ENCODE peak calls at places on chromosomes 6 and 20, in nine cellular contexts. A is tibial nerve, W is PC-3, R is heart right ventricle, N is hepatocyte, G is IMR-90, S is HCT116, L is heart left ventricle, Y is lower lobe of right lung. H is an unnamed sample. For H3K9me3, the result is how much of the 10 kb centered on the place peaks cover.

GRCh38 chr20:46978871-46979536 is 84.4 kb downstream of the EYA2 start:
- DNase-seq in W (no peak), S (no peak), L (no peak), N (no peak), R (no peak), G (no peak), A (no peak), Y (no peak), H (peak)

GRCh38 chr6:128029841-128030240 is 129.0 kb upstream of the THEMIS start:
- DNase-seq in S (no peak), Y (no peak), W (no peak), N (no peak), A (no peak), G (no peak), L (no peak), R (no peak), H (no peak)

GRCh38 chr20:35093245-35093884 is 758 bp upstream of the TRPC4AP start:
- DNase-seq in A (no peak), R (no peak), G (peak), S (no peak), W (peak), L (no peak), Y (no peak), N (peak), H (no peak)

GRCh38 chr20:18639501-18639979 is 51.7 kb downstream of the DTD1 start:
- DNase-seq in A (no peak), L (no peak), W (no peak), G (no peak), R (no peak), S (no peak), Y (no peak), N (no peak), H (no peak)

GRCh38 chr6:16857969-16858592 is 96.8 kb upstream of the ATXN1 start:
- DNase-seq in W (no peak), G (no peak), Y (no peak), A (no peak), S (no peak), N (peak), L (no peak), R (no peak), H (no peak)

GRCh38 chr6:82909551-82909950 is 156.1 kb downstream of the UBE3D start:
- DNase-seq in Y (no peak), A (no peak), N (no peak), R (no peak), W (no peak), L (no peak), G (no peak), S (no peak), H (no peak)

GRCh38 chr6:142845624-142846458 is 99.1 kb downstream of the HIVEP2 start:
- DNase-seq in S (peak), L (peak), W (peak), N (peak), G (peak), R (peak), A (peak), Y (peak), H (peak)

GRCh38 chr20:41717464-41717863 is 99.3 kb upstream of the CHD6 start:
- DNase-seq in R (no peak), Y (no peak), S (no peak), N (peak), A (no peak), L (no peak), G (no peak), W (no peak), H (no peak)

GRCh38 chr20:62362590-62362940 is 4.5 kb downstream of the LAMA5 start:
- DNase-seq in G (no peak), W (no peak), Y (no peak), N (peak), R (no peak), S (no peak), A (no peak), L (peak), H (no peak)

GRCh38 chr6:45966797-45967196 is 48.9 kb downstream of the CLIC5 start:
- DNase-seq in Y (no peak), A (no peak), W (no peak), L (no peak), R (no peak), S (no peak), N (no peak), G (no peak), H (no peak)

GRCh38 chr6:76222189-76222588 is 149.7 kb upstream of the IMPG1 start:
- DNase-seq in R (no peak), L (no peak), Y (no peak), N (no peak), G (no peak), S (no peak), A (no peak), W (no peak), H (no peak)

GRCh38 chr20:24761220-24762065 is 187.6 kb upstream of the CST7 start:
- DNase-seq in S (no peak), G (no peak), W (no peak), L (no peak), N (no peak), Y (no peak), R (no peak), A (no peak), H (no peak)

GRCh38 chr6:21997414-21998037 is 299.3 kb downstream of the PRL start:
- DNase-seq in R (no peak), L (no peak), G (peak), S (no peak), N (no peak), W (no peak), A (no peak), Y (no peak), H (no peak)

GRCh38 chr6:19356692-19357091 is 480.5 kb upstream of the ID4 start:
- DNase-seq in W (no peak), N (no peak), Y (no peak), R (no peak), A (no peak), S (no peak), G (no peak), L (no peak), H (no peak)

GRCh38 chr6:116102856-116103255 is 2.2 kb downstream of the NT5DC1 start:
- DNase-seq in L (no peak), R (no peak), A (no peak), W (no peak), S (no peak), G (no peak), N (no peak), Y (no peak), H (no peak)

GRCh38 chr6:167455371-167455770 is 130.5 kb downstream of the TTLL2 start:
- DNase-seq in R (no peak), N (no peak), W (no peak), Y (no peak), S (no peak), G (no peak), L (no peak), A (no peak), H (no peak)

GRCh38 chr6:169789146-169789943 is 37.9 kb downstream of the ERMARD start:
- DNase-seq in G (no peak), W (no peak), Y (no peak), N (no peak), L (no peak), R (no peak), A (no peak), S (no peak), H (no peak)
- H3K4me3 ChIP-seq in G (peak), W (peak), Y (peak), N (peak), L (peak), R (peak), A (peak), S (peak), H (peak)

DNA sequence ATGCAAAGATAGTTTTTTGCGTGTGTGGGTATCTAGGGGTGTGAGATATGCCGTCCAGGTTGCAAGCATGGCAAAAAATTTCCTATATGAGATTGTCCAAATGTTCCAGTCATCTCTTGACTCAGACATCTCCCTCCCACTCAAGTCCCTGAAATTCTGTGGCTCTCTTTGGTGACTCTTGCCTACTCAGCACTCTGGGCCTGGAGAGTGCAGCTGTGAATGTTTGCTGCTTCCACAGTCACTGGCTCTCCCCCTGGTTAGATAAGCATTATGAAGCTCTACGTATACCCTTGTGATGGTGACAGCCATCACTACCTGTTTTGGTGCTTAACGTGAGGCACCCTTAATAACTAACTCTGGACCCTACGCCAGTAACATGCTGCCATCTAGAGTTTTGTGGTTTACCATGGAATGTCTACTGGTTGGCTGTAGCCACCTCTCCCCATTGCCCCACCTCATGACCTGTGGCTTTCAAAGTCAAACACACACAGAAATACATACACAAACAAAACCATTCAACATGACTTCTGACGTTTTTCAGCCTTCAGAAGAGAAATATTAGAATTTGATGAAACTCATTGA is 621.9 kb upstream of the CITED2 start:
- DNase-seq in W (no peak), R (no peak), N (peak), Y (no peak), G (no peak), A (no peak), S (no peak), L (no peak), H (no peak)
- TF ChIP-seq CTCF in W (no peak), R (peak), N (peak), Y (peak), G (peak), A (no peak), S (no peak), L (no peak), H (peak)

GRCh38 chr20:531608-532007 is 12.0 kb downstream of the CSNK2A1 start:
- DNase-seq in G (no peak), Y (no peak), W (no peak), N (no peak), R (no peak), S (no peak), A (no peak), L (no peak), H (no peak)
- H3K9me3 ChIP-seq in G (under half), Y (under half), W (under half), N (under half), R (under half), S (under half), A (under half), L (under half), H (under half)

GRCh38 chr6:33192105-33192646 is at the start of gene COL11A2:
- DNase-seq in L (no peak), S (no peak), W (no peak), Y (no peak), N (no peak), R (no peak), G (no peak), A (no peak), H (no peak)

GRCh38 chr6:33194431-33194979 is 2.2 kb upstream of the COL11A2 start:
- DNase-seq in Y (no peak), W (no peak), N (no peak), G (no peak), S (no peak), A (no peak), R (no peak), L (no peak), H (no peak)

GRCh38 chr6:33195304-33196022 is 3.2 kb upstream of the COL11A2 start:
- DNase-seq in W (no peak), A (no peak), N (no peak), G (no peak), S (no peak), L (no peak), Y (no peak), R (no peak), H (no peak)

GRCh38 chr6:33192671-33193602 is 670 bp upstream of the COL11A2 start:
- DNase-seq in A (no peak), N (peak), W (no peak), L (peak), R (peak), S (no peak), Y (no peak), G (no peak), H (peak)

GRCh38 chr6:33193619-33194018 is 1.4 kb upstream of the COL11A2 start:
- DNase-seq in S (no peak), A (no peak), N (no peak), W (no peak), Y (no peak), G (no peak), L (no peak), R (no peak), H (no peak)
- H3K4me3 ChIP-seq in S (no peak), A (no peak), N (no peak), W (no peak), Y (peak), G (no peak), L (peak), R (peak), H (peak)

DNA sequence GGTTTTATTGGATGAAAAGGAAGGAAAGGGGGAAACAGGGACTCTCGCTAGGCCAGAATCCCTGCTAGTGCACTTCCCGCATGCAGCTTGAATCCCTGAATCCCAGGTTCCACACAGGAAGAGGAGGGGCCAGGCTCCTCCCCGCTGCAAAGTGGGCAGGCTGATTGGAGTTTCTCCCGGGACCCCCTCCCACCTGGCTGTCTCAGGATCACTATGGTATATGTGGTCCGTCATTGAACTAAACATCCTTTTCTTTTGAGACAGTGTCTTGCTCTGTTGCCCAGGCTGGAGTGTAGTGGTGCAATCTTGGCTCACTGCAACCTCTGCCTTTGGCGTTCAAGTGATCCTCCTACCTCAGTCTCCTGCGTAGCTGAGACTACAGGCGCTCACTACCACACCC is 70.7 kb downstream of the FAM50B start:
- DNase-seq in W (no peak), A (no peak), G (no peak), L (no peak), Y (no peak), R (no peak), N (no peak), S (no peak), H (no peak)
- TF ChIP-seq CTCF in W (no peak), A (no peak), G (no peak), L (no peak), Y (no peak), R (no peak), N (no peak), S (no peak), H (no peak)

GRCh38 chr6:54491431-54491830 is 183.2 kb downstream of the TINAG start:
- DNase-seq in W (peak), A (no peak), G (no peak), S (no peak), R (no peak), Y (no peak), N (peak), L (no peak), H (no peak)
- H3K9me3 ChIP-seq in W (under half), A (under half), G (under half), S (under half), R (under half), Y (under half), N (under half), L (under half), H (under half)

GRCh38 chr6:56247654-56248122 is 308 bp upstream of the COL21A1 start:
- DNase-seq in W (no peak), G (no peak), L (no peak), A (no peak), S (no peak), Y (no peak), N (no peak), R (no peak), H (no peak)

GRCh38 chr6:56245903-56246351 is 1.5 kb downstream of the COL21A1 start:
- DNase-seq in W (no peak), R (no peak), Y (no peak), N (no peak), S (no peak), G (peak), L (no peak), A (no peak), H (no peak)

GRCh38 chr6:56244528-56245253 is 2.7 kb downstream of the COL21A1 start:
- DNase-seq in W (no peak), L (no peak), R (no peak), N (no peak), S (no peak), G (no peak), Y (no peak), A (no peak), H (no peak)

GRCh38 chr6:56246941-56247653 is at the start of gene COL21A1:
- DNase-seq in Y (peak), L (peak), N (peak), R (peak), W (peak), A (no peak), S (no peak), G (no peak), H (peak)

GRCh38 chr6:56246544-56246940 is 838 bp downstream of the COL21A1 start:
- DNase-seq in L (no peak), A (no peak), R (no peak), S (no peak), N (peak), Y (no peak), W (peak), G (no peak), H (no peak)
- H3K4me3 ChIP-seq in L (peak), A (peak), R (peak), S (no peak), N (peak), Y (peak), W (peak), G (no peak), H (peak)

GRCh38 chr6:28988536-28989415 is 16.3 kb downstream of the ZNF311 start:
- DNase-seq in Y (peak), R (peak), L (peak), W (no peak), N (peak), S (peak), A (peak), G (peak), H (peak)
- TF ChIP-seq CTCF in Y (peak), R (peak), L (no peak), W (no peak), N (peak), S (peak), A (no peak), G (peak), H (peak)

GRCh38 chr6:107357842-107358241 is 101.5 kb downstream of the PDSS2 start:
- DNase-seq in W (no peak), Y (no peak), A (no peak), L (no peak), G (no peak), S (no peak), N (no peak), R (no peak), H (no peak)

GRCh38 chr6:107353773-107354382 is 105.5 kb downstream of the PDSS2 start:
- DNase-seq in Y (no peak), A (no peak), G (peak), N (no peak), R (no peak), L (no peak), S (no peak), W (no peak), H (no peak)

GRCh38 chr6:107355659-107356058 is 103.7 kb downstream of the PDSS2 start:
- DNase-seq in L (peak), R (no peak), Y (no peak), A (no peak), N (no peak), G (no peak), W (no peak), S (no peak), H (peak)

GRCh38 chr6:107354470-107354869 is 104.9 kb downstream of the PDSS2 start:
- DNase-seq in Y (no peak), A (no peak), R (no peak), W (no peak), G (no peak), N (no peak), L (no peak), S (no peak), H (no peak)
- H3K9me3 ChIP-seq in Y (under half), A (under half), R (under half), W (under half), G (under half), N (under half), L (under half), S (under half), H (under half)

DNA sequence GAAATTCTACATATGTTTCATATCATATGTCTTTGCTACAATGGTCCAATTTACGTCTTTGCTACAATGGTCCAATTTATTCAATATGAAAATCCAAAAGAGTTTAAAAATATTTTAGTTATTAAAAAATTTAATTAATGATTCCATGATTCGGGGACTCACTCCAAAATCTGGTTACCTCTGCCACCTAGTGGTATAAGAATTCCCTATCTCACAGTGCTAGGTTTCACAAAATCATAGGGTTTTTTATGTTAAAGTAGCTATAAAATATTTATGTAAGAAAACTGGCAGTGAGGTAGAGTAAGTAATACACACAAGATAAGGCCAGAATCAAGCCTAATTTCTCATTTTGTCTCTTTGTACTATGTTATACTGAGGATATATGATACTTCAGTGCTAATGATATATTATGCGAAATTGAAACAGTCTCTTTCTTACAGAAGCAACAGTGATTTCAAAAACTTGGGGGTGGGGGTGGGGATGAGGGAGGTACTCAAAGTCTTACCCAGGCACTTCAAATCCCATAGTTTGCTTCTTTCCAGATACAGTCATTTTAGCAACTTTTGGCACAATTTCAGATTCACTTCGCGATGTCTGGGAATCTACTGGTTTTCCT is 52.3 kb downstream of the HBS1L start:
- DNase-seq in N (peak), L (no peak), S (peak), A (no peak), W (peak), Y (no peak), G (peak), R (no peak), H (no peak)
- H3K4me3 ChIP-seq in N (no peak), L (no peak), S (no peak), A (no peak), W (no peak), Y (no peak), G (no peak), R (no peak), H (no peak)

H was measured in left ventricle myocardium inferior.